ENCODE peak calls at places on chromosomes 4 and X, in seven cellular contexts. One of them, this sample, is unnamed.
A peak's percentile ranks its signal among the peaks of the same experiment; 100 is the strongest.

GRCh38 chrX:41906515-41907165 is 16.7 kb downstream of the CASK start:
- DNase-seq in mucosa of descending colon: no peak
- DNase-seq in esophagus muscularis mucosa: no peak
- DNase-seq in A549: no peak
- DNase-seq in RWPE1: peak; percentile 50
- DNase-seq in left ventricle myocardium inferior: no peak
- DNase-seq in endodermal cell: no peak
- DNase-seq in this sample: no peak

GRCh38 chr4:126419266-126419665 is 1104.5 kb downstream of the FAT4 start:
- DNase-seq in mucosa of descending colon: no peak
- DNase-seq in esophagus muscularis mucosa: no peak
- DNase-seq in A549: no peak
- DNase-seq in RWPE1: no peak
- DNase-seq in left ventricle myocardium inferior: no peak
- DNase-seq in endodermal cell: no peak
- DNase-seq in this sample: no peak

GRCh38 chrX:119062750-119063374 is 9.9 kb upstream of the CT47C1 start:
- DNase-seq in mucosa of descending colon: no peak
- DNase-seq in esophagus muscularis mucosa: no peak
- DNase-seq in A549: no peak
- DNase-seq in RWPE1: peak; percentile 5
- DNase-seq in left ventricle myocardium inferior: no peak
- DNase-seq in endodermal cell: peak; percentile 45
- DNase-seq in this sample: no peak

GRCh38 chr4:181323061-181323460 is 920.1 kb upstream of the TENM3 start:
- DNase-seq in mucosa of descending colon: no peak
- DNase-seq in esophagus muscularis mucosa: no peak
- DNase-seq in A549: no peak
- DNase-seq in RWPE1: no peak
- DNase-seq in left ventricle myocardium inferior: no peak
- DNase-seq in endodermal cell: no peak
- DNase-seq in this sample: no peak

GRCh38 chr4:3766207-3766790 is at the start of gene ADRA2C:
- DNase-seq in mucosa of descending colon: peak; percentile 42
- DNase-seq in esophagus muscularis mucosa: no peak
- DNase-seq in A549: peak; percentile 19
- DNase-seq in RWPE1: no peak
- DNase-seq in left ventricle myocardium inferior: no peak
- DNase-seq in endodermal cell: peak; percentile 71
- DNase-seq in this sample: peak; percentile 64

GRCh38 chr4:123481034-123481433 is 84.4 kb downstream of the SPRY1 start:
- DNase-seq in mucosa of descending colon: no peak
- DNase-seq in esophagus muscularis mucosa: no peak
- DNase-seq in A549: no peak
- DNase-seq in RWPE1: no peak
- DNase-seq in left ventricle myocardium inferior: no peak
- DNase-seq in endodermal cell: no peak
- DNase-seq in this sample: no peak

GRCh38 chr4:185275501-185275900 is 66.1 kb downstream of the SNX25 start:
- DNase-seq in mucosa of descending colon: no peak
- DNase-seq in esophagus muscularis mucosa: no peak
- DNase-seq in A549: no peak
- DNase-seq in RWPE1: no peak
- DNase-seq in left ventricle myocardium inferior: no peak
- DNase-seq in endodermal cell: no peak
- DNase-seq in this sample: no peak

GRCh38 chrX:100994352-100995281 is 25.1 kb downstream of the ARL13A start:
- DNase-seq in mucosa of descending colon: no peak
- DNase-seq in esophagus muscularis mucosa: no peak
- DNase-seq in A549: peak; percentile 48
- DNase-seq in RWPE1: peak; percentile 76
- DNase-seq in left ventricle myocardium inferior: no peak
- DNase-seq in endodermal cell: no peak
- DNase-seq in this sample: no peak

GRCh38 chrX:143664302-143664701 is 28.4 kb upstream of the SLITRK4 start:
- DNase-seq in mucosa of descending colon: no peak
- DNase-seq in esophagus muscularis mucosa: no peak
- DNase-seq in A549: peak; percentile 1
- DNase-seq in RWPE1: no peak
- DNase-seq in left ventricle myocardium inferior: no peak
- DNase-seq in endodermal cell: no peak
- DNase-seq in this sample: no peak

GRCh38 chr4:4595252-4595651 is 53.4 kb upstream of the STX18 start:
- DNase-seq in mucosa of descending colon: no peak
- DNase-seq in esophagus muscularis mucosa: no peak
- DNase-seq in A549: no peak
- DNase-seq in RWPE1: no peak
- DNase-seq in left ventricle myocardium inferior: no peak
- DNase-seq in endodermal cell: no peak
- DNase-seq in this sample: no peak

GRCh38 chr4:17335371-17335770 is 176.5 kb downstream of the QDPR start:
- DNase-seq in mucosa of descending colon: no peak
- DNase-seq in esophagus muscularis mucosa: peak; percentile 37
- DNase-seq in A549: no peak
- DNase-seq in RWPE1: no peak
- DNase-seq in left ventricle myocardium inferior: no peak
- DNase-seq in endodermal cell: no peak
- DNase-seq in this sample: no peak

GRCh38 chr4:80006935-80007744 is 65.9 kb downstream of the ANTXR2 start:
- DNase-seq in mucosa of descending colon: no peak
- DNase-seq in esophagus muscularis mucosa: no peak
- DNase-seq in A549: no peak
- DNase-seq in RWPE1: no peak
- DNase-seq in left ventricle myocardium inferior: no peak
- DNase-seq in endodermal cell: no peak
- DNase-seq in this sample: no peak

GRCh38 chrX:47662144-47662657 is 3.2 kb upstream of the UXT start:
- DNase-seq in mucosa of descending colon: no peak
- DNase-seq in esophagus muscularis mucosa: peak; percentile 55
- DNase-seq in A549: no peak
- DNase-seq in RWPE1: peak; percentile 26
- DNase-seq in left ventricle myocardium inferior: no peak
- DNase-seq in endodermal cell: no peak
- DNase-seq in this sample: no peak

GRCh38 chr4:185717018-185717726 is 94.8 kb downstream of the SORBS2 start:
- DNase-seq in mucosa of descending colon: no peak
- DNase-seq in esophagus muscularis mucosa: no peak
- DNase-seq in A549: no peak
- DNase-seq in RWPE1: no peak
- DNase-seq in left ventricle myocardium inferior: no peak
- DNase-seq in endodermal cell: no peak
- DNase-seq in this sample: no peak

GRCh38 chr4:77695769-77696168 is 90.1 kb downstream of the CXCL13 start:
- DNase-seq in mucosa of descending colon: no peak
- DNase-seq in esophagus muscularis mucosa: no peak
- DNase-seq in A549: peak; percentile 50
- DNase-seq in RWPE1: peak; percentile 95
- DNase-seq in left ventricle myocardium inferior: no peak
- DNase-seq in endodermal cell: no peak
- DNase-seq in this sample: no peak

GRCh38 chrX:107935664-107936433 is 46.3 kb downstream of the TEX13B start:
- DNase-seq in mucosa of descending colon: no peak
- DNase-seq in esophagus muscularis mucosa: no peak
- DNase-seq in A549: no peak
- DNase-seq in RWPE1: peak; percentile 73
- DNase-seq in left ventricle myocardium inferior: no peak
- DNase-seq in endodermal cell: peak; percentile 80
- DNase-seq in this sample: peak; percentile 14

GRCh38 chr4:80321341-80321740 is 14.2 kb upstream of the CFAP299 start:
- DNase-seq in mucosa of descending colon: no peak
- DNase-seq in esophagus muscularis mucosa: no peak
- DNase-seq in A549: no peak
- DNase-seq in RWPE1: no peak
- DNase-seq in left ventricle myocardium inferior: no peak
- DNase-seq in endodermal cell: no peak
- DNase-seq in this sample: no peak

GRCh38 chrX:39149761-39150160 is 348.5 kb downstream of the MID1IP1 start:
- DNase-seq in mucosa of descending colon: peak; percentile 79
- DNase-seq in esophagus muscularis mucosa: no peak
- DNase-seq in A549: no peak
- DNase-seq in RWPE1: peak; percentile 3
- DNase-seq in left ventricle myocardium inferior: peak; percentile 75
- DNase-seq in endodermal cell: peak; percentile 93
- DNase-seq in this sample: peak; percentile 71

GRCh38 chrX:110402091-110402854 is 43.6 kb downstream of the RTL9 start:
- DNase-seq in mucosa of descending colon: no peak
- DNase-seq in esophagus muscularis mucosa: no peak
- DNase-seq in A549: peak; percentile 24
- DNase-seq in RWPE1: peak; percentile 40
- DNase-seq in left ventricle myocardium inferior: peak; percentile 34
- DNase-seq in endodermal cell: no peak
- DNase-seq in this sample: no peak

GRCh38 chr4:182916483-182917181 is 554 bp downstream of the DCTD start:
- DNase-seq in mucosa of descending colon: peak; percentile 80
- DNase-seq in esophagus muscularis mucosa: no peak
- DNase-seq in A549: peak; percentile 20
- DNase-seq in RWPE1: peak; percentile 61
- DNase-seq in left ventricle myocardium inferior: peak; percentile 62
- DNase-seq in endodermal cell: peak; percentile 78
- DNase-seq in this sample: no peak

GRCh38 chr4:41418444-41418843 is 119.5 kb upstream of the LIMCH1 start:
- DNase-seq in mucosa of descending colon: no peak
- DNase-seq in esophagus muscularis mucosa: no peak
- DNase-seq in A549: no peak
- DNase-seq in RWPE1: no peak
- DNase-seq in left ventricle myocardium inferior: peak; percentile 82
- DNase-seq in endodermal cell: peak; percentile 74
- DNase-seq in this sample: no peak

DNA sequence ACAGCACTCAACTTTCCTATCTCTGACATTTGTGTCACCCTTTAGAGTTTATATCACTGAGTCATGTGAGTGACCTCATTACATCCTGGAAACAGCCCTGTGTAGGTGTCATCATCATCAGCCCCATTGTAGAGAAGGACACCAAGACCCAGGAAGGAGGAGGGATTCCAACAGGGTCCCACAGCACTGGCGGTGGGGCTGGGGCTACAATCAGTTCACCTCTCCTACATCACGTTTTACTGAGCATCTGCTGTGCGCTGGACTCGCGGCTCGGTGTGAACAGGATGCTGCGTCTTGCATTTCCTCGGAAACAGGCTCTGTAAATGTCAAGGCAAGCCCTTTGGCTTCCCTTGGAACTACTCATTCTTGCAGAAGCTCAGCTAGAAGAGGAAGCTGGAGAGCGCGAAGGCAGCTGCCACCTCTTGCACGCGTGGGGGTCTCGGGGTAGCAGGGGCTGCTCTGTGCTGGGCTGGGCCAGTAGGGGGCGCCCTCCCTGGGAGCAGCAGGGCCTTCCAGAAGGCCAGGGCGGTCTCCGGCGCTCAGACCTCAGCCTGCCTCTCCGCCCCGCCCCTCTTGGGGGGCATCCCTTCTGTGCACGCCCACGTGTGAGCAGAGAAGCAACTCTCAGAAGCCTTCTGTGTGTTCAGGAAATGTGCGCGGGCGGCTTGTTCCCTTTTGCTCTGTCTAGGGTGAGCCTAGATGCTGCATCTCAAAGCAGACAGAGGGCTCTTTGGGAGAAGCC is 29.0 kb downstream of the REELD1 start:
- DNase-seq in mucosa of descending colon: peak; percentile 35
- DNase-seq in esophagus muscularis mucosa: peak; percentile 68
- DNase-seq in A549: no peak
- DNase-seq in RWPE1: no peak
- DNase-seq in left ventricle myocardium inferior: peak; percentile 25
- DNase-seq in endodermal cell: peak; percentile 89
- DNase-seq in this sample: peak; percentile 42
- TF ChIP-seq CTCF in mucosa of descending colon: no peak
- TF ChIP-seq CTCF in esophagus muscularis mucosa: no peak
- TF ChIP-seq CTCF in A549: peak; percentile 22
- TF ChIP-seq CTCF in RWPE1: peak; percentile 23
- TF ChIP-seq CTCF in left ventricle myocardium inferior: peak; percentile 58
- TF ChIP-seq CTCF in endodermal cell: peak; percentile 90
- TF ChIP-seq CTCF in this sample: peak; percentile 35

GRCh38 chr4:55004831-55005230 is 120.6 kb downstream of the KDR start:
- DNase-seq in mucosa of descending colon: no peak
- DNase-seq in esophagus muscularis mucosa: no peak
- DNase-seq in A549: no peak
- DNase-seq in RWPE1: no peak
- DNase-seq in left ventricle myocardium inferior: no peak
- DNase-seq in endodermal cell: no peak
- DNase-seq in this sample: no peak
- TF ChIP-seq CTCF in mucosa of descending colon: no peak
- TF ChIP-seq CTCF in esophagus muscularis mucosa: no peak
- TF ChIP-seq CTCF in A549: no peak
- TF ChIP-seq CTCF in RWPE1: no peak
- TF ChIP-seq CTCF in left ventricle myocardium inferior: peak; percentile 26
- TF ChIP-seq CTCF in endodermal cell: peak; percentile 38
- TF ChIP-seq CTCF in this sample: no peak

DNA sequence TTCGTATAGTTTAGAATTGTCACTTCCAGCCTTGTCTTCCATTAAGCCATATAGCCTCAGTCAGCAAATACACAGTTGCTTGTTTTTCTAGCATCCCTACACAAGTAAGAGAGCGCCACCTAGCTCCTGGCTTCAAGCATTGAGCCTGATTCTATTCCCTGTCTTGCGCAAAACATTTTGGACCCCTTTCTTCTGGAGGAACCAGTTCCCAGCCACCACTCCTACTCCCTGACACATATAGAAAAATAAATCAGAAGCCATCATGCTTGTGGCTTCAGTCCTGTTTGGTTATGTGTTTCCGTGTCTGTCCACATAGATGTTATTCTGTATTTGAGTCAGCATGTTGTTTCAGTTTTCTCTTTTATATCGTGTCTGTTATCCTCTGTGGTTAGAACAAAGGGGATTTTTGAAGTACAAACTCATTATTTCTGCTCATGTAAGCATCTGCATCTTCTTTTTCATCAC is 59.9 kb downstream of the GK start:
- DNase-seq in mucosa of descending colon: peak; percentile 47
- DNase-seq in esophagus muscularis mucosa: no peak
- DNase-seq in A549: peak; percentile 18
- DNase-seq in RWPE1: peak; percentile 27
- DNase-seq in left ventricle myocardium inferior: peak; percentile 18
- DNase-seq in endodermal cell: peak; percentile 79
- DNase-seq in this sample: peak; percentile 50
- TF ChIP-seq CTCF in mucosa of descending colon: peak; percentile 22
- TF ChIP-seq CTCF in esophagus muscularis mucosa: peak; percentile 29
- TF ChIP-seq CTCF in A549: peak; percentile 64
- TF ChIP-seq CTCF in RWPE1: peak; percentile 65
- TF ChIP-seq CTCF in left ventricle myocardium inferior: peak; percentile 59
- TF ChIP-seq CTCF in endodermal cell: peak; percentile 91
- TF ChIP-seq CTCF in this sample: peak; percentile 70

DNA sequence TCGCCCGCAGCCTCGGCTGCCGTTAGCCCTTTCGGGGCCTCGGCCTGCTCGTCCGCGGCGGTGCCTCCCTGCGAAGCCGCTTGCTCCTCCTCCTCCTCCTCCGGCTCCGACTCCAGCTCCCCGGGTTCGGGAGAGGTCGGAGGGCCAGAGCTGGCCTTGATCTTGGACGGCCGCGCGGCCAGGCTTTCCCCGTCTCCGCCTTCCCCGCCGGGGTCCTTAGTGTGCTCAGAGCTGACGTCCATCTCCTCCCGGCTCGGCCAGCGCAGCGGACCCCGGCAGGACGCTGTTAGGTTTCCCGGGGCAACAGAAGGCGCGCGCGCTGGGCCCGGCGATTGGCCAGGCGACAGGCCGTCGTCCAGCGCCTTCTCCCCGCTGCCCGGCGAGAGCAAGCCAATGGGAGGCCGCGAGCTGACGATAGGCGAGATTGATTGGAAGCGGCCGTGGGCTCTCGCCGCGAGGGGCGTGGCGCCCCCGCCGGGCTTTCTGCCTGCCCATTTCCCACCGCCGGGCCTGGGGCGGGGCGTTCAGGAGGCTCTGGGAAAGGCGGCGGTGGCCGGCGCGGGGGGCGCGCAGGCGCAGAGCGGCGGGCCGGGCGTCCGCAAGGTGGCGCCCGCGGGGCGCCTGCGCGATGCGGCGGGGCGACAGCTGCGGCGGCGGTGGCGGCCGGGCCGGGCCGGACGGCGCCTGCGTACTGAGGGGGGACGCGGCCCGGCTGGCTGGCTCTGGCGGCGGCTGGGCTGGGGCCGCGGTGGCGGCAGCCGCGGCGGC is at the start of gene TADA2B:
- DNase-seq in mucosa of descending colon: peak; percentile 98
- DNase-seq in esophagus muscularis mucosa: peak; percentile 99
- DNase-seq in A549: peak; percentile 94
- DNase-seq in RWPE1: peak; percentile 98
- DNase-seq in left ventricle myocardium inferior: peak; percentile 97
- DNase-seq in endodermal cell: peak; percentile 99
- DNase-seq in this sample: peak; percentile 96
- TF ChIP-seq CTCF in mucosa of descending colon: no peak
- TF ChIP-seq CTCF in esophagus muscularis mucosa: peak; percentile 72
- TF ChIP-seq CTCF in A549: peak; percentile 57
- TF ChIP-seq CTCF in RWPE1: peak; percentile 81
- TF ChIP-seq CTCF in left ventricle myocardium inferior: peak; percentile 60
- TF ChIP-seq CTCF in endodermal cell: peak; percentile 52
- TF ChIP-seq CTCF in this sample: no peak